ENCODE peak calls at places on chromosomes 16 and 17, in six cellular contexts. F, C, P, X, W and M are unnamed samples.

GRCh38 chr17:43755389-43755875 is 3.2 kb downstream of the SOST start:
- DNase-seq in F (no peak), C (no peak), P (no peak), X (peak), W (no peak), M (peak)

GRCh38 chr17:29158515-29159275 is 21.5 kb downstream of the MYO18A start:
- DNase-seq in F (no peak), C (no peak), P (no peak), X (no peak), W (no peak), M (peak)

GRCh38 chr17:55177159-55177913 is 87.4 kb upstream of the HLF start:
- DNase-seq in F (no peak), C (no peak), P (no peak), X (no peak), W (peak), M (no peak)

GRCh38 chr17:40177275-40177874 is at the start of gene RAPGEFL1:
- DNase-seq in F (peak), C (peak), P (peak), X (peak), W (peak), M (peak)

GRCh38 chr17:17236295-17237025 is 508 bp downstream of the FLCN start:
- DNase-seq in F (no peak), C (peak), P (no peak), X (no peak), W (peak), M (peak)

GRCh38 chr16:714079-714478 is 839 bp upstream of the METRN start:
- DNase-seq in F (no peak), C (no peak), P (no peak), X (no peak), W (no peak), M (peak)

GRCh38 chr17:6753006-6753445 is 2.8 kb upstream of the XAF1 start:
- DNase-seq in F (no peak), C (no peak), P (peak), X (peak), W (peak), M (peak)

GRCh38 chr17:50956750-50957523 is 90.8 kb upstream of the TOB1 start:
- DNase-seq in F (peak), C (peak), P (peak), X (peak), W (no peak), M (peak)

GRCh38 chr16:67029249-67030096 is 524 bp downstream of the CBFB start:
- DNase-seq in F (peak), C (peak), P (peak), X (peak), W (peak), M (peak)

GRCh38 chr16:2003231-2003826 is 6.3 kb downstream of the ZNF598 start:
- DNase-seq in F (no peak), C (no peak), P (no peak), X (no peak), W (no peak), M (no peak)

GRCh38 chr17:55172612-55173011 is 92.1 kb upstream of the HLF start:
- DNase-seq in F (no peak), C (no peak), P (no peak), X (no peak), W (no peak), M (no peak)